ENCODE peak calls at places on chromosome X, in nine cellular contexts. X, S, A, I, V, Q, N, F and C are unnamed samples.
A peak's percentile ranks its signal among the peaks of the same experiment; 100 is the strongest.

GRCh38 chrX:129523076-129524055 is at the start of gene SMARCA1:
- DNase-seq in I (no peak), V (peak; percentile 39), S (peak; percentile 24), X (peak; percentile 59), A (peak; percentile 34), Q (peak; percentile 44), F (peak; percentile 58), N (peak; percentile 86), C (peak; percentile 2)

GRCh38 chrX:45324941-45325340 is 124.3 kb upstream of the DIPK2B start:
- DNase-seq in N (no peak), Q (peak; percentile 31), S (no peak), I (no peak), X (peak; percentile 23), V (no peak), A (no peak), F (no peak), C (no peak)

GRCh38 chrX:41027388-41027787 is 57.9 kb upstream of the USP9X start:
- DNase-seq in I (peak; percentile 67), Q (peak; percentile 78), F (no peak), A (no peak), S (peak; percentile 48), X (peak; percentile 55), V (no peak), N (peak; percentile 64), C (peak; percentile 38)

GRCh38 chrX:1582686-1583437 is 8.5 kb upstream of the AKAP17A start:
- DNase-seq in S (no peak), F (no peak), I (peak; percentile 52), X (no peak), V (peak; percentile 25), N (no peak), A (peak; percentile 14), Q (peak; percentile 18), C (peak; percentile 38)

GRCh38 chrX:11611965-11612364 is 53.8 kb downstream of the ARHGAP6 start:
- DNase-seq in X (no peak), Q (no peak), F (no peak), V (no peak), I (no peak), N (no peak), S (no peak), A (no peak), C (no peak)

GRCh38 chrX:45602151-45602550 is 401.5 kb upstream of the DIPK2B start:
- DNase-seq in F (no peak), S (no peak), N (no peak), A (no peak), X (no peak), Q (peak; percentile 20), V (no peak), I (no peak), C (no peak)

GRCh38 chrX:119488749-119489148 is 20.5 kb downstream of the SLC25A5 start:
- DNase-seq in V (peak; percentile 75), I (no peak), A (peak; percentile 53), X (peak; percentile 46), Q (peak; percentile 59), S (no peak), N (no peak), F (peak; percentile 80), C (peak; percentile 69)

GRCh38 chrX:22526339-22526738 is 253.6 kb downstream of the CBLL2 start:
- DNase-seq in S (peak; percentile 21), V (no peak), X (peak; percentile 63), F (no peak), A (no peak), I (peak; percentile 93), N (no peak), Q (peak; percentile 83), C (no peak)

GRCh38 chrX:15245896-15246295 is 24.0 kb downstream of the ASB9 start:
- DNase-seq in Q (no peak), X (no peak), I (no peak), A (no peak), F (no peak), N (no peak), V (no peak), S (no peak), C (no peak)

GRCh38 chrX:153521034-153521433 is 3.6 kb downstream of the ATP2B3 start:
- DNase-seq in Q (peak; percentile 39), F (no peak), V (peak; percentile 35), A (no peak), X (no peak), N (no peak), S (no peak), I (peak; percentile 4), C (no peak)

GRCh38 chrX:150610446-150610845 is 42.0 kb downstream of the MTM1 start:
- DNase-seq in I (no peak), S (no peak), Q (no peak), N (no peak), V (no peak), X (no peak), A (no peak), F (no peak), C (no peak)

GRCh38 chrX:134599173-134599914 is 58.9 kb downstream of the PLAC1 start:
- DNase-seq in I (no peak), N (no peak), A (no peak), S (peak; percentile 35), F (no peak), Q (peak; percentile 92), V (no peak), X (peak; percentile 42), C (no peak)

GRCh38 chrX:22069586-22069985 is 37.5 kb downstream of the PHEX start:
- DNase-seq in A (no peak), Q (no peak), S (no peak), F (no peak), X (no peak), N (no peak), V (no peak), I (no peak), C (no peak)

GRCh38 chrX:104253567-104254441 is 929 bp downstream of the ESX1 start:
- DNase-seq in A (no peak), F (no peak), I (peak; percentile 0), V (no peak), N (no peak), Q (no peak), S (no peak), X (no peak), C (no peak)

GRCh38 chrX:153646620-153647373 is at the start of gene DUSP9:
- DNase-seq in F (peak; percentile 54), V (peak; percentile 36), A (no peak), X (no peak), I (no peak), Q (peak; percentile 2), S (no peak), N (no peak), C (peak; percentile 32)

GRCh38 chrX:140432328-140433025 is 72.4 kb downstream of the SOX3 start:
- DNase-seq in I (no peak), F (peak; percentile 74), S (no peak), X (peak; percentile 16), N (no peak), V (peak; percentile 38), A (no peak), Q (no peak), C (no peak)

GRCh38 chrX:108426262-108426661 is 12.0 kb downstream of the COL4A6 start:
- DNase-seq in F (no peak), I (no peak), A (no peak), S (no peak), N (no peak), V (no peak), Q (no peak), X (no peak), C (no peak)

GRCh38 chrX:6026980-6027379 is 201.7 kb downstream of the NLGN4X start:
- DNase-seq in V (no peak), S (no peak), A (no peak), Q (no peak), X (no peak), I (no peak), N (no peak), F (no peak), C (no peak)

GRCh38 chrX:46582964-46583363 is 9.4 kb downstream of the CHST7 start:
- DNase-seq in F (no peak), A (no peak), V (no peak), N (no peak), X (peak; percentile 89), I (peak; percentile 88), S (peak; percentile 74), Q (peak; percentile 86), C (no peak)

GRCh38 chrX:13506574-13506973 is 62.8 kb upstream of the EGFL6 start:
- DNase-seq in A (peak; percentile 32), N (no peak), F (peak; percentile 54), V (peak; percentile 48), Q (peak; percentile 68), S (no peak), X (peak; percentile 61), I (peak; percentile 18), C (peak; percentile 42)
- TF ChIP-seq CTCF in A (peak; percentile 62), N (peak; percentile 83), F (peak; percentile 60), V (no peak), Q (peak; percentile 86), S (peak; percentile 38), X (peak; percentile 67), I (peak; percentile 83), C (peak; percentile 41)

GRCh38 chrX:12771445-12772069 is 19.7 kb upstream of the PRPS2 start:
- DNase-seq in S (peak; percentile 15), A (peak; percentile 32), Q (peak; percentile 54), I (no peak), V (peak; percentile 63), X (peak; percentile 5), N (no peak), F (peak; percentile 76), C (peak; percentile 79)
- TF ChIP-seq CTCF in S (peak; percentile 59), A (peak; percentile 45), Q (peak; percentile 68), I (peak; percentile 54), V (no peak), X (peak; percentile 76), N (peak; percentile 62), F (peak; percentile 45), C (peak; percentile 88)

DNA sequence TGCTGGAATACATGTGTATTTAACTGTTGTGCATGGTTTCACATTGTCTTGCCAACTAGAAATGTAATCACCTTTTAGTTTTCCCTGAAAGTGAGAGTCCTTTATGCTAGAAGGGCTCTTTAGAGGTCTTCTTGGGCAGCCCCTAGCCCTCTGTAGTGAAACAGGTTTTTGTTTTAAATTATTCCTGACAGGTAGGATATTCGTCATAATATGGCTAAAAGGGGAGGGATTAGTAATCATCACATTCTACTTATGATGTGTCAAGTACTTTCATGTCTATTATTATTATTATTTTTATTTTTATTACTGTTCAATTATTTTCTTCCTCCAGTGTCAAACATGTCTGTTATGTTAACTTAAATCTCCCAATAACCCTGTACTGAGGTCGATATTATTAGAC is 35.5 kb downstream of the MSN start:
- DNase-seq in F (no peak), Q (no peak), V (no peak), A (no peak), X (no peak), I (no peak), N (no peak), S (no peak), C (no peak)
- TF ChIP-seq CTCF in F (no peak), Q (no peak), V (no peak), A (no peak), X (no peak), I (no peak), N (no peak), S (no peak), C (no peak)

DNA sequence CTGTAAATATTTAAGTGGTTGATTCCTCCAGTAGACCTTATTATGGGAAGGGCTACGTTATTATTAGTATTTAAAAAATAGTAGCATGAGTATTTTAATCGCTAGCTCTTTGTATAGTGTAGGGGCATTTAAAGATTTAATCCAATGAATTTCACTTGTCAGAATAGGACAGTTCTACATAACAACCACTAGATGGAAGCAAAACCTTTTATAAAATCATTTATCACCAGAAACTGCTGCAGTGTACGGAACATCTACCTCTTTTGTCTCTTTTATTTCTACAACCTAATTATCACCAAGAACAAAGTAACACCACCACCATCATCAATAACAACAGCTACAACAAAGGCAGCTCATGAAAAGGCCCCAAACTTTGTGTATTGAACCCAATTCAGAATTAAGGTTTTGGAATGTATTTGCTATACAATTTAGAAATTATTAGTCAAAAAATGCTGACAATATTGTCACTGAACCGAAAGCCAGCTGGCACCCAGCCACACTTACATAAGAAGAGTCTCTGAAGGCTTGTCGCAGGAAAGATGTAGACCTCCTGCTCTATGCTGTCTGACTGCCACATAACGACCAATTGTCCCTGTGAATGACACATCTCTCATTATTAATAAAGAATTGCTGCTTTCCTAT is 260.9 kb upstream of the RPS6KA3 start:
- DNase-seq in N (no peak), I (no peak), A (no peak), F (peak; percentile 39), X (peak; percentile 32), S (no peak), V (no peak), Q (peak; percentile 41), C (no peak)
- TF ChIP-seq CTCF in N (peak; percentile 70), I (peak; percentile 48), A (peak; percentile 14), F (peak; percentile 32), X (peak; percentile 49), S (no peak), V (no peak), Q (peak; percentile 52), C (peak; percentile 37)